ENCODE peak calls at places on chromosomes 6 and 20, in five cellular contexts. V is tibial artery, Y is RWPE1, R is AG04450, B is prostate gland. C is an unnamed sample.
A peak's percentile ranks its signal among the peaks of the same experiment; 100 is the strongest.

GRCh38 chr6:119603501-119603900 is 253.9 kb upstream of the MAN1A1 start:
- DNase-seq in V (no peak), R (no peak), B (no peak), Y (no peak), C (no peak)

GRCh38 chr6:133203344-133203697 is 37.8 kb upstream of the EYA4 start:
- DNase-seq in Y (no peak), V (no peak), B (no peak), R (no peak), C (no peak)

GRCh38 chr6:20931093-20931492 is 396.8 kb downstream of the CDKAL1 start:
- DNase-seq in Y (no peak), B (no peak), V (no peak), R (no peak), C (no peak)

GRCh38 chr6:132085731-132086130 is 134.6 kb upstream of the CCN2 start:
- DNase-seq in B (no peak), V (no peak), Y (no peak), R (no peak), C (peak; percentile 6)

GRCh38 chr20:8583209-8584106 is 451.4 kb downstream of the PLCB1 start:
- DNase-seq in R (no peak), B (no peak), V (no peak), Y (no peak), C (no peak)

GRCh38 chr20:43727980-43728590 is 1.3 kb upstream of the GTSF1L start:
- DNase-seq in B (no peak), V (no peak), Y (no peak), R (no peak), C (peak; percentile 83)

GRCh38 chr6:74749211-74750142 is 456.4 kb downstream of the COL12A1 start:
- DNase-seq in Y (peak; percentile 45), R (no peak), V (no peak), B (no peak), C (no peak)

GRCh38 chr6:168192195-168192900 is 113.3 kb upstream of the FRMD1 start:
- DNase-seq in R (no peak), B (no peak), V (peak; percentile 23), Y (no peak), C (no peak)

GRCh38 chr20:36259177-36259835 is 23.0 kb downstream of the AAR2 start:
- DNase-seq in B (no peak), Y (no peak), R (no peak), V (peak; percentile 23), C (no peak)

GRCh38 chr6:150514806-150515362 is 84.8 kb upstream of the PLEKHG1 start:
- DNase-seq in R (no peak), V (no peak), Y (no peak), B (peak; percentile 16), C (no peak)

GRCh38 chr6:141700836-141701235 is 431.9 kb upstream of the GJE1 start:
- DNase-seq in Y (no peak), B (no peak), R (no peak), V (no peak), C (no peak)

GRCh38 chr6:155117266-155117665 is 122.2 kb downstream of the TIAM2 start:
- DNase-seq in V (no peak), B (no peak), R (peak; percentile 57), Y (no peak), C (no peak)

GRCh38 chr6:422423-423061 is 31.0 kb downstream of the IRF4 start:
- DNase-seq in R (peak; percentile 89), Y (peak; percentile 89), V (no peak), B (no peak), C (peak; percentile 76)

GRCh38 chr6:129197154-129197553 is 314.2 kb downstream of the LAMA2 start:
- DNase-seq in V (no peak), Y (no peak), B (no peak), R (no peak), C (no peak)

GRCh38 chr6:38713812-38714211 is 1.3 kb upstream of the DNAH8 start:
- DNase-seq in B (no peak), R (no peak), V (no peak), Y (no peak), C (peak; percentile 42)

GRCh38 chr20:41277049-41277448 is 40.5 kb downstream of the ZHX3 start:
- DNase-seq in Y (no peak), V (no peak), B (no peak), R (no peak), C (no peak)

GRCh38 chr6:133610974-133611373 is 277.9 kb upstream of the TCF21 start:
- DNase-seq in Y (no peak), B (no peak), V (no peak), R (no peak), C (no peak)

GRCh38 chr6:164109770-164110140 is 695.2 kb downstream of the QKI start:
- DNase-seq in Y (no peak), B (no peak), V (no peak), R (no peak), C (no peak)

GRCh38 chr20:48651960-48652359 is 175.8 kb downstream of the PREX1 start:
- DNase-seq in V (no peak), Y (no peak), B (no peak), R (no peak), C (no peak)

GRCh38 chr6:6872924-6873344 is 234.8 kb upstream of the RREB1 start:
- DNase-seq in B (no peak), R (no peak), V (no peak), Y (no peak), C (no peak)

DNA sequence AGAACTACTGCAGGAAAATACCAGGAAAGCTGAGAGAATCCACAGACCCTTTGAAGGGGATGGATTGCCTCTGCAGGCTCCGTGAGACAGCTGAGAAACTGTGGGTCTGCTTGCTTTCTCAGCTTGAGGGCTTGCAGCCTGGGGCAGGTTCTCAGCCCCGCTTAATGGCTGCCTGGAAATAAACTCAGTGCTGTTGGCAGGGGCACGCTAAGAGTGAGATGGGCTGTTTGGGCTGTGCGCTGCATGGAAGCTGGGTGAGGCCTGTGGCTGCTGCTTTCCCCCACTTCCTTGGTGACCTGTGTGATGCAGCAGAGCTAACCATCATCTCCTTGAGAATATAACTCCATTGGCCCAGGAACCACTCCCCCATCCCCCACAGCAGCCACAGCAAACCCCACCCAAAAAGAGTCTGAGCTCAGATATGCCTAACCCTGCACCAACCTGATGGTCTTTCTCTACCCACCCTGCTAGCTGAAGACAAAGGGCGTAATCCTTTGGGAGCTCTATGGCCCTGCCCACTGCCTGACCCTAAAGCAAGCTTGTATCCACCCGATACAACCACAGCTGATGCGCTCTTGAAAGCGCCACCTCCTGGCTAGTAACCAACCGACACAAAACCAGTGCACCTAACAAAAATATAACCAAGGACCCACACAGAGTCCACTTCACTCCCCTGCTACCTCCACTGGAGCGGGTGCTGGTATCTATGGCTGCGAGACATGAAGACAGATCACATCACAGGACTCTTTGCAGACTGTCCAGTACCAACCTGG is 800.6 kb upstream of the MAP3K7 start:
- DNase-seq in Y (no peak), B (no peak), R (no peak), V (no peak), C (peak; percentile 6)
- TF ChIP-seq CTCF in Y (no peak), B (no peak), R (no peak), V (no peak), C (no peak)

GRCh38 chr6:122376246-122376645 is 23.2 kb upstream of the HSF2 start:
- DNase-seq in R (no peak), B (no peak), Y (no peak), V (no peak), C (no peak)

GRCh38 chr6:122374307-122374706 is 25.1 kb upstream of the HSF2 start:
- DNase-seq in V (no peak), R (no peak), B (no peak), Y (no peak), C (peak; percentile 13)

GRCh38 chr6:122372647-122373046 is 26.8 kb upstream of the HSF2 start:
- DNase-seq in V (no peak), Y (no peak), B (no peak), R (no peak), C (no peak)
- TF ChIP-seq CTCF in V (peak; percentile 7), Y (peak; percentile 17), B (no peak), R (peak; percentile 30), C (no peak)

DNA sequence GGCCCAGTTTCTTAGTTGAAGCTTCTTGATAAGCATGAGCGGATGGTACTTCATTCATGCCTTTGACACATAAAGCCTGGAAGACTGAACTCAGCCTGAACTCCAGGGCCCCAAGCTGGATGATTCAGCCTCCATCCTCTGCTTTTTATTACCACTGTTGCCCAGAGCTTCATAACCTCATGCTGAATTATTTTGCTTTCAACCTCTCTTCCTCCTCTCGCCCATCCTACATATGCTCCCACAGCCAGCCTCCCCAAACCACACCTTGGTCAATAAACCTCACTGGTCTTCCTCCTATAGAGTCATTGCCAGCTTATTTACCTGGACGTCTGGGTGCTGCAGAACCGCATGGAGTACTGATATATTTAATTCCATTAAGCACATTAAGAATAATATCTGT is 59.4 kb downstream of the SLC35B3 start:
- DNase-seq in V (no peak), Y (no peak), B (no peak), R (no peak), C (no peak)
- TF ChIP-seq CTCF in V (no peak), Y (no peak), B (no peak), R (no peak), C (no peak)

GRCh38 chr6:29722773-29723665 is at the start of gene HLA-F:
- DNase-seq in B (peak; percentile 89), V (peak; percentile 94), R (no peak), Y (peak; percentile 92), C (peak; percentile 95)

GRCh38 chr6:29723666-29724588 is 693 bp downstream of the HLA-F start:
- DNase-seq in Y (peak; percentile 30), B (peak; percentile 32), V (peak; percentile 76), R (no peak), C (peak; percentile 75)

GRCh38 chr6:29725981-29726380 is 2.7 kb downstream of the HLA-F start:
- DNase-seq in B (no peak), R (no peak), Y (no peak), V (peak; percentile 41), C (no peak)

GRCh38 chr6:29724937-29725869 is 2.0 kb downstream of the HLA-F start:
- DNase-seq in B (no peak), Y (no peak), V (peak; percentile 64), R (no peak), C (no peak)

DNA sequence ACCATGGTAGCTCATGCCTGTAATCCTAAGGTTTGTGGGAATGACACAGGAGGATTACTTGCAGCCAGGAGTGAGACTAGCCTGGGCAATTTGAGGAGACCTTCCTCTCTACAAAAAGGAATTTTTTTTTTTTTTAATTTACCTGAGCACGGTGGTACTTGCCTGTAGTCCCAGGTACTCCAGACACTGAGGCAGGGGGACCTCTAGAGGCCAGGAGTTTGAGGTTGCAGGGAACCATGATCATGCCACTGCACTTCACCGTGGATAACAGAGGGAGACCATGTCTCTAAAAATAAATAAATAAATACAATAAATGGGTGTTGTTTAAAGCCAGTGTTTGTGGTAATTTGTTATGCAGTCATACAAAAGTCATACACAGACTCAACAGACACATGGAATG is 2.4 kb upstream of the HLA-F start:
- DNase-seq in B (no peak), Y (no peak), R (no peak), V (no peak), C (peak; percentile 41)
- TF ChIP-seq CTCF in B (no peak), Y (peak; percentile 6), R (no peak), V (no peak), C (peak; percentile 15)

C was measured in GM12865.